ENCODE peak calls at places on chromosomes 7 and 10, in seven cellular contexts. Z, B, X, K, G, H and V are unnamed samples.

GRCh38 chr7:144525956-144526355 is 122.5 kb upstream of the NOBOX start:
- DNase-seq in Z (no peak), B (no peak), X (no peak), K (no peak), G (no peak), H (no peak), V (no peak)

GRCh38 chr7:127146746-127147536 is 105.8 kb downstream of the GRM8 start:
- DNase-seq in Z (no peak), B (no peak), X (no peak), K (no peak), G (no peak), H (no peak), V (no peak)

GRCh38 chr10:43892062-43892765 is 243.5 kb upstream of the ZNF32 start:
- DNase-seq in Z (no peak), B (no peak), X (peak; percentile 68), K (no peak), G (no peak), H (no peak), V (peak; percentile 82)

GRCh38 chr7:36985866-36986402 is 261.6 kb upstream of the AOAH start:
- DNase-seq in Z (no peak), B (no peak), X (peak; percentile 2), K (no peak), G (no peak), H (no peak), V (no peak)

GRCh38 chr7:98213874-98214810 is 2.9 kb downstream of the BHLHA15 start:
- DNase-seq in Z (no peak), B (peak; percentile 44), X (no peak), K (no peak), G (no peak), H (no peak), V (no peak)

GRCh38 chr7:100465299-100465698 is 1.2 kb upstream of the SPACDR start:
- DNase-seq in Z (no peak), B (no peak), X (peak; percentile 47), K (no peak), G (no peak), H (no peak), V (no peak)

GRCh38 chr7:2109936-2110585 is 122.7 kb downstream of the MAD1L1 start:
- DNase-seq in Z (no peak), B (peak; percentile 75), X (peak; percentile 98), K (no peak), G (no peak), H (peak; percentile 83), V (peak; percentile 84)

GRCh38 chr10:79116801-79117723 is 48.3 kb downstream of the ZMIZ1 start:
- DNase-seq in Z (no peak), B (peak; percentile 73), X (peak; percentile 56), K (peak; percentile 65), G (no peak), H (no peak), V (no peak)

GRCh38 chr10:3776796-3777571 is 8.0 kb downstream of the KLF6 start:
- DNase-seq in Z (peak; percentile 74), B (peak; percentile 67), X (peak; percentile 98), K (peak; percentile 72), G (no peak), H (peak; percentile 75), V (peak; percentile 88)

GRCh38 chr10:8811201-8811600 is 756.7 kb downstream of the GATA3 start:
- DNase-seq in Z (no peak), B (no peak), X (peak; percentile 3), K (no peak), G (no peak), H (no peak), V (no peak)

GRCh38 chr10:77392851-77393250 is 244.8 kb downstream of the KCNMA1 start:
- DNase-seq in Z (no peak), B (no peak), X (peak; percentile 98), K (no peak), G (no peak), H (peak; percentile 80), V (peak; percentile 96)

GRCh38 chr10:70324341-70324861 is 40.6 kb upstream of the NPFFR1 start:
- DNase-seq in Z (peak; percentile 13), B (peak; percentile 59), X (no peak), K (no peak), G (peak; percentile 30), H (no peak), V (no peak)

GRCh38 chr10:22705534-22705933 is 8.8 kb downstream of the PIP4K2A start:
- DNase-seq in Z (no peak), B (no peak), X (no peak), K (no peak), G (no peak), H (no peak), V (no peak)

GRCh38 chr10:25725917-25726716 is 207.9 kb upstream of the MYO3A start:
- DNase-seq in Z (no peak), B (peak; percentile 51), X (peak; percentile 46), K (no peak), G (no peak), H (peak; percentile 66), V (peak; percentile 57)

GRCh38 chr7:105673367-105674188 is 92.3 kb upstream of the EFCAB10 start:
- DNase-seq in Z (no peak), B (peak; percentile 61), X (peak; percentile 13), K (peak; percentile 33), G (no peak), H (no peak), V (no peak)

GRCh38 chr10:57905866-57906265 is 361.8 kb downstream of the IPMK start:
- DNase-seq in Z (no peak), B (no peak), X (no peak), K (no peak), G (no peak), H (no peak), V (no peak)

GRCh38 chr10:69220041-69220451 is at the start of gene HKDC1:
- DNase-seq in Z (no peak), B (peak; percentile 79), X (no peak), K (no peak), G (no peak), H (peak; percentile 69), V (no peak)

GRCh38 chr10:49161411-49161997 is 26.7 kb downstream of the TMEM273 start:
- DNase-seq in Z (no peak), B (no peak), X (peak; percentile 66), K (no peak), G (no peak), H (peak; percentile 44), V (no peak)

GRCh38 chr10:88280518-88280917 is 302.6 kb downstream of the RNLS start:
- DNase-seq in Z (no peak), B (no peak), X (no peak), K (no peak), G (no peak), H (no peak), V (no peak)

GRCh38 chr7:40447345-40447744 is 312.5 kb downstream of the SUGCT start:
- DNase-seq in Z (no peak), B (no peak), X (no peak), K (no peak), G (no peak), H (no peak), V (no peak)

GRCh38 chr7:141501451-141501850 is 49.8 kb upstream of the AGK start:
- DNase-seq in Z (no peak), B (no peak), X (no peak), K (no peak), G (no peak), H (no peak), V (no peak)
- H3K4me3 ChIP-seq in Z (no peak overlapping the region), B (no peak overlapping the region), X (no peak overlapping the region), K (no peak overlapping the region), G (no peak overlapping the region), H (no peak overlapping the region), V (no peak overlapping the region)

DNA sequence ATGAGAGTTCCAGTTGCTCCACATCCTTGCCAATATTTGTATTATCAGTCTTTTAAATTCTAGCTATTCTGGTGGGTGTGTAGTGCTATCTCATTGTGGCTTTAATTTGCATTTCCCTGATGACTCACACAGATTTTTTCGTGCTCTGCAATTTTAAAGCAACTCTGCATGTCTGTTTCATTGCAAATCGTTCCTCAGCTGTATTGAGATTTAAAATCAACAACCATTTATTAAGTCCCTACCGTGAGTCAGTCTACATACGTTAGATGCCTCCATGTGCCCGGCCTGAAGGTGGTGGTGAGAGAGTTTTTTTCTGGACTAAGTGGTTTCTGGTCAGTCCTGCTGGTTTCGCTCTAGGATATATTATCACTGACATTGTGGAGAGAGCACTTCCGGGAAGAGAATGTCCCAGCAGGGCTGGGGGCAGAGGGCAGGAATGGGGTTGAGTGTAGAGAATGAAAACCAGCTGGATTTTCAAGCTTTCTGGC is 8.4 kb upstream of the HYCC1 start:
- DNase-seq in Z (no peak), B (no peak), X (peak; percentile 96), K (no peak), G (no peak), H (no peak), V (no peak)
- H3K4me1 ChIP-seq in Z (peaks cover 4% of the 10 kb centered on the region), B (no peaks in the 10 kb centered on the region), X (peaks cover 18% of the 10 kb centered on the region), K (no peaks in the 10 kb centered on the region), G (no peaks in the 10 kb centered on the region), H (peaks cover 4% of the 10 kb centered on the region), V (peaks cover 26% of the 10 kb centered on the region)

GRCh38 chr7:157014635-157015555 is 4.4 kb upstream of the MNX1 start:
- DNase-seq in Z (no peak), B (peak; percentile 22), X (no peak), K (no peak), G (no peak), H (no peak), V (no peak)

GRCh38 chr7:157017149-157017548 is 6.7 kb upstream of the MNX1 start:
- DNase-seq in Z (no peak), B (peak; percentile 24), X (no peak), K (no peak), G (no peak), H (no peak), V (no peak)

GRCh38 chr7:157017639-157018327 is 7.3 kb upstream of the MNX1 start:
- DNase-seq in Z (no peak), B (peak; percentile 36), X (no peak), K (no peak), G (no peak), H (no peak), V (no peak)

GRCh38 chr7:157016352-157017041 is 6.0 kb upstream of the MNX1 start:
- DNase-seq in Z (no peak), B (peak; percentile 43), X (no peak), K (no peak), G (no peak), H (no peak), V (no peak)

DNA sequence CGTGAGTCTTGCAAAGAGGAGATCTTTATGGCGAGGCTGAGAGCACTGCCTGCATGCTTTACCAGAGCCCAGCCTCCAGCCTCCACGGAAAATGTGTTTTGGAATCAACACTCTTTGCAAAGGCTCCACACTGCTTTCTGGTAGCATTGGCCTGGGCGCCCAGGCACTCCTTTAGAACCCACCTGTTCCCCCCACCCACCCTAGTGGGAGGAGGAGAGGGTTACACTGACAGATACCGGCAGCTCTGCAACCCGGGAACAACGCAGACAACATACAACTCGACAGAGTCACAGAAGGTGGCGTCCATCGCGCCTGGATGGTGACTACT is 5.5 kb upstream of the MNX1 start:
- DNase-seq in Z (no peak), B (peak; percentile 24), X (no peak), K (no peak), G (no peak), H (no peak), V (no peak)
- H3K4me3 ChIP-seq in Z (no peak overlapping the region), B (no peak overlapping the region), X (no peak overlapping the region), K (no peak overlapping the region), G (no peak overlapping the region), H (no peak overlapping the region), V (no peak overlapping the region)

GRCh38 chr7:95590387-95591248 is 5.7 kb downstream of the PDK4 start:
- DNase-seq in Z (no peak), B (peak; percentile 57), X (no peak), K (no peak), G (no peak), H (no peak), V (no peak)
- H3K4me1 ChIP-seq in Z (no peaks in the 10 kb centered on the region), B (peaks cover 6% of the 10 kb centered on the region), X (no peaks in the 10 kb centered on the region), K (no peaks in the 10 kb centered on the region), G (peaks cover 55% of the 10 kb centered on the region), H (peaks cover 8% of the 10 kb centered on the region), V (no peaks in the 10 kb centered on the region)